ENCODE peak calls at places on chromosomes 2 and 18, in five cellular contexts. K is Peyer's patch, M is epithelial cell of esophagus, B is fibroblast of mammary gland, V is fibroblast of lung. J is an unnamed sample.

GRCh38 chr2:32484907-32485306 is 128.1 kb downstream of the BIRC6 start:
- DNase-seq in M (peak; percentile 93), K (no peak), V (peak; percentile 96), B (peak; percentile 97), J (peak; percentile 94)

GRCh38 chr18:57002627-57003026 is 144.3 kb upstream of the BOD1L2 start:
- DNase-seq in M (no peak), B (no peak), V (no peak), K (no peak), J (no peak)

GRCh38 chr2:84458436-84459027 is 548 bp downstream of the SUCLG1 start:
- DNase-seq in M (peak; percentile 20), V (peak; percentile 10), B (peak; percentile 21), K (peak; percentile 44), J (no peak)

GRCh38 chr2:134198006-134198634 is 55.8 kb upstream of the MGAT5 start:
- DNase-seq in K (no peak), V (no peak), B (no peak), M (no peak), J (no peak)

GRCh38 chr2:72864500-72864899 is 22.7 kb upstream of the SPR start:
- DNase-seq in K (no peak), M (peak; percentile 89), V (peak; percentile 27), B (peak; percentile 81), J (peak; percentile 60)

GRCh38 chr2:70696142-70696541 is 71.9 kb downstream of the ADD2 start:
- DNase-seq in B (no peak), V (no peak), K (no peak), M (no peak), J (no peak)

GRCh38 chr2:104090407-104090806 is 763.5 kb upstream of the POU3F3 start:
- DNase-seq in M (no peak), K (no peak), B (no peak), V (no peak), J (no peak)

GRCh38 chr2:85802337-85803103 is 48.7 kb downstream of the ATOH8 start:
- DNase-seq in B (peak; percentile 30), V (peak; percentile 89), K (no peak), M (no peak), J (no peak)

GRCh38 chr18:47997338-47997780 is 66.9 kb upstream of the SMAD2 start:
- DNase-seq in V (no peak), K (no peak), B (peak; percentile 20), M (no peak), J (peak; percentile 9)

GRCh38 chr18:75752864-75753263 is 325.4 kb upstream of the SMIM21 start:
- DNase-seq in K (no peak), V (no peak), B (no peak), M (no peak), J (no peak)

GRCh38 chr2:189362283-189362682 is 79.0 kb upstream of the WDR75 start:
- DNase-seq in B (no peak), M (no peak), V (peak; percentile 22), K (no peak), J (no peak)

GRCh38 chr2:15298769-15299168 is 262.4 kb downstream of the NBAS start:
- DNase-seq in B (peak; percentile 84), V (peak; percentile 86), M (peak; percentile 66), K (no peak), J (peak; percentile 78)

GRCh38 chr2:241399941-241400922 is 44.1 kb downstream of the FARP2 start:
- DNase-seq in K (peak; percentile 68), V (no peak), M (peak; percentile 32), B (no peak), J (no peak)

GRCh38 chr2:22281033-22281432 is 1103.9 kb upstream of the KLHL29 start:
- DNase-seq in B (peak; percentile 9), K (no peak), M (peak; percentile 7), V (peak; percentile 94), J (peak; percentile 44)

GRCh38 chr18:78492064-78492812 is 487.4 kb upstream of the SALL3 start:
- DNase-seq in M (no peak), K (no peak), B (no peak), V (no peak), J (no peak)

GRCh38 chr2:47190188-47190818 is 35.2 kb upstream of the STPG4 start:
- DNase-seq in M (peak; percentile 74), B (peak; percentile 61), V (no peak), K (no peak), J (peak; percentile 42)

GRCh38 chr2:44358498-44358897 is 2.8 kb downstream of the PREPL start:
- DNase-seq in M (peak; percentile 38), K (peak; percentile 52), B (peak; percentile 74), V (peak; percentile 38), J (peak; percentile 77)

GRCh38 chr2:58918138-58918537 is 677.0 kb upstream of the FANCL start:
- DNase-seq in M (no peak), V (peak; percentile 12), K (no peak), B (peak; percentile 44), J (peak; percentile 8)

GRCh38 chr2:123971564-123972318 is 53.3 kb upstream of the CNTNAP5 start:
- DNase-seq in M (no peak), K (no peak), B (no peak), V (no peak), J (no peak)

GRCh38 chr2:152587187-152587947 is 129.9 kb downstream of the PRPF40A start:
- DNase-seq in M (peak; percentile 38), K (no peak), B (peak; percentile 60), V (peak; percentile 43), J (peak; percentile 28)

GRCh38 chr2:187719510-187719909 is 165.3 kb upstream of the TFPI start:
- DNase-seq in V (no peak), K (no peak), M (no peak), B (no peak), J (no peak)

GRCh38 chr2:70123051-70123828 is 36.0 kb downstream of the PCBP1 start:
- DNase-seq in B (peak; percentile 70), M (no peak), K (no peak), V (peak; percentile 72), J (peak; percentile 60)

GRCh38 chr2:158407031-158407430 is 49.5 kb downstream of the CCDC148 start:
- DNase-seq in B (no peak), K (no peak), M (no peak), V (no peak), J (no peak)

GRCh38 chr2:27621524-27621923 is 7.3 kb downstream of the CCDC121 start:
- DNase-seq in V (no peak), M (no peak), K (no peak), B (no peak), J (no peak)

GRCh38 chr2:100178085-100178788 is 35.8 kb upstream of the AFF3 start:
- DNase-seq in B (peak; percentile 47), K (no peak), V (peak; percentile 37), M (peak; percentile 21), J (peak; percentile 38)
- TF ChIP-seq CTCF in B (peak; percentile 45), K (peak; percentile 39), V (peak; percentile 32), M (no peak), J (peak; percentile 27)

GRCh38 chr2:21020031-21020667 is 23.7 kb downstream of the APOB start:
- DNase-seq in K (no peak), V (no peak), M (no peak), B (no peak), J (no peak)
- H3K4me3 ChIP-seq in K (no peak overlapping the region), V (no peak overlapping the region), M (no peak overlapping the region), B (no peak overlapping the region), J (no peak overlapping the region)

GRCh38 chr2:200703132-200703925 is 108.4 kb upstream of the BZW1 start:
- DNase-seq in B (peak; percentile 81), M (peak; percentile 77), V (peak; percentile 91), K (no peak), J (peak; percentile 90)

GRCh38 chr2:200702044-200702443 is 109.7 kb upstream of the BZW1 start:
- DNase-seq in K (no peak), V (no peak), B (no peak), M (no peak), J (no peak)

GRCh38 chr2:200703926-200704637 is 107.6 kb upstream of the BZW1 start:
- DNase-seq in M (no peak), B (no peak), K (no peak), V (no peak), J (no peak)

GRCh38 chr2:200702646-200703118 is 109.0 kb upstream of the BZW1 start:
- DNase-seq in B (no peak), V (no peak), K (no peak), M (peak; percentile 26), J (no peak)

DNA sequence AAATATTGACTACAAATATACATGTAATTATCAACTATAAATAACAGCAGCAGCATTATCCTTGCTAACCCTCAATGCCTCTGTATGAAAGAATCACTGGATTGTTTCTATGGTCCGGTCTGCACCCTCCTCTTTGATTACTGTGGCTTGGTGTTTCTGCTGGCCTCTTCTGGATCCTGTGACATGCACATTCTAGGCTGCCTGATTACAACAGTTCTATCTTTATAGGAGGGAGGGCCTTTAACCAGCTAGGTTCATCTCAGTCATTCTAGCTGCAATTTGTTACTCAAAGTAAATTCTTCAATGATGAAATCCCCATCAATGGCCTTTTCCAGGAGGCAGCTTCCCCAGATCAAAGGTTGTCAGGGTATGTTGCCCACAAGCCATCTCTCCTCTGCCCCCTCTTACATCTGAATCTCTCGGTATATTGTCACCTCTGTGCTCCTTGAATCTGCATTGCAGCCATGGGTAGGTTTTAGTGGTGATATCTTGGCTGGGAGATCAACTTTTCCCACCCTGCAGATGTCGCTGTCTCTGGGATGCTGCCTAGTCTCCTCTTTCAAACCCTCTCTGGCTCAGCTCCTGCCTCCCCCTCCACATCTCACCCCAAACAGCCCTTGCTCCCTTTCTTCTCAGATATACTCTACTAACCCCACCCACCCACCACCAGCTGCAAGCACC is 106.3 kb upstream of the BZW1 start:
- DNase-seq in M (peak; percentile 30), K (no peak), V (peak; percentile 51), B (peak; percentile 33), J (peak; percentile 40)
- TF ChIP-seq CTCF in M (peak; percentile 41), K (no peak), V (peak; percentile 53), B (peak; percentile 39), J (peak; percentile 48)

GRCh38 chr2:6880200-6880733 is 2.7 kb downstream of the RSAD2 start:
- DNase-seq in K (no peak), V (no peak), B (no peak), M (no peak), J (no peak)

GRCh38 chr2:6881036-6881435 is 3.5 kb downstream of the RSAD2 start:
- DNase-seq in K (no peak), M (no peak), V (no peak), B (no peak), J (no peak)

GRCh38 chr2:6876299-6876698 is 1.3 kb upstream of the RSAD2 start:
- DNase-seq in B (no peak), M (no peak), K (no peak), V (no peak), J (no peak)

GRCh38 chr2:6879011-6879410 is 1.4 kb downstream of the RSAD2 start:
- DNase-seq in B (no peak), M (no peak), V (no peak), K (no peak), J (no peak)

DNA sequence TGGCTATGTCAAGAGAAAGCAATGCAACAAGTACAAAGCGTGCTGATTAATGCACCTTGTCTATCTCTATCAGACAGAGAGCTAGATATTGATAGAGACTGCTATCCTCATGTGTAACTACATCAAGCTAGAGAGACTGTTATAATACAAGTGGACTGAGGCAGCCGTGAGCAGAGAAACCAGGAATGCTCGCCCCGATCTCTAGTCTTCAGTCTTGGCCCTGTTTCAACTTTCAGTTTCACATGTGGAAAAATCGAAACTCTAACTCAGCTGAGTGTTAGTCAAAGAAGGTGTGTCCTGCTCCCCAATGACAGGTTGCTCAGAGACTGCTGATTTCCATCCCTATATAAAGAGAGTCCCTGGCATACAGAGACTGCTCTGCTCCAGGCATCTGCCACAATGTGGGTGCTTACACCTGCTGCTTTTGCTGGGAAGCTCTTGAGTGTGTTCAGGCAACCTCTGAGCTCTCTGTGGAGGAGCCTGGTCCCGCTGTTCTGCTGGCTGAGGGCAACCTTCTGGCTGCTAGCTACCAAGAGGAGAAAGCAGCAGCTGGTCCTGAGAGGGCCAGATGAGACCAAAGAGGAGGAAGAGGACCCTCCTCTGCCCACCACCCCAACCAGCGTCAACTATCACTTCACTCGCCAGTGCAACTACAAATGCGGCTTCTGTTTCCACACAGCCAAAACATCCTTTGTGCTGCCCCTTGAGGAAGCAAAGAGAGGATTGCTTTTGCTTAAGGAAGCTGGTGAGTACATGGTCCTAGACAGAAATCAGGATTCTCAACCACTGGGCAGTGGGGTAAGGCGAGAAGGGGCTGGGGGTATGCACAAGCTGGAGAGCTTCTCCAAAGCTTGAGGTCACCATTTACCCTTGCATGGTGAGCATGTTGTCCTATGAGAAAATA is at the start of gene RSAD2:
- DNase-seq in V (peak; percentile 34), K (peak; percentile 52), M (peak; percentile 50), B (peak; percentile 55), J (peak; percentile 11)
- H3K4me3 ChIP-seq in V (peak within 1 kb of the TSS; percentile 55), K (peak within 1 kb of the TSS; percentile 27), M (peak within 1 kb of the TSS; percentile 19), B (peak within 1 kb of the TSS; percentile 26), J (peak within 1 kb of the TSS; percentile 23)

J was measured in fibroblast of pulmonary artery.